ENCODE peak calls at places on chromosomes 13 and 19, in five cellular contexts. L is mucosa of descending colon; T is osteocyte; H is AG09319; X is naive thymus-derived CD8-positive, alpha-beta T cell. Q is an unnamed sample.

GRCh38 chr19:3321696-3322095 is 44.7 kb upstream of the NFIC start:
- DNase-seq in H (no peak), X (no peak), L (no peak), T (no peak), Q (no peak)

GRCh38 chr19:53195265-53195879 is 2.2 kb upstream of the ZNF665 start:
- DNase-seq in X (peak; percentile 65), L (peak; percentile 75), H (peak; percentile 55), T (no peak), Q (peak; percentile 95)

GRCh38 chr13:85565652-85566051 is 233.6 kb downstream of the SLITRK6 start:
- DNase-seq in L (no peak), H (no peak), X (no peak), T (no peak), Q (no peak)

GRCh38 chr13:73109288-73109899 is 50.6 kb downstream of the KLF5 start:
- DNase-seq in H (no peak), L (no peak), X (no peak), T (no peak), Q (no peak)

GRCh38 chr13:90416519-90416918 is 931.0 kb upstream of the MIR17HG start:
- DNase-seq in H (no peak), T (no peak), L (no peak), X (no peak), Q (no peak)

GRCh38 chr13:84296386-84296785 is 414.1 kb upstream of the SLITRK1 start:
- DNase-seq in X (no peak), L (no peak), T (no peak), H (no peak), Q (no peak)

GRCh38 chr19:17468302-17469091 is 1.8 kb upstream of the SLC27A1 start:
- DNase-seq in H (no peak), L (peak; percentile 53), T (no peak), X (no peak), Q (no peak)

GRCh38 chr13:45108716-45109706 is 11.3 kb upstream of the GTF2F2 start:
- DNase-seq in T (no peak), L (no peak), H (no peak), X (no peak), Q (no peak)

GRCh38 chr19:40605201-40605971 is 4.2 kb downstream of the LTBP4 start:
- DNase-seq in X (peak; percentile 57), H (no peak), T (no peak), L (peak; percentile 94), Q (no peak)

GRCh38 chr13:44374348-44374712 is 706 bp downstream of the SERP2 start:
- DNase-seq in L (no peak), T (no peak), X (no peak), H (no peak), Q (no peak)

GRCh38 chr19:31391518-31391917 is 42.3 kb upstream of the TSHZ3 start:
- DNase-seq in L (no peak), H (no peak), X (no peak), T (no peak), Q (no peak)

GRCh38 chr19:35509861-35510625 is 3.4 kb downstream of the DMKN start:
- DNase-seq in X (peak; percentile 69), L (peak; percentile 84), H (no peak), T (peak; percentile 89), Q (no peak)

GRCh38 chr19:35521124-35521743 is 6.9 kb downstream of the SBSN start:
- DNase-seq in H (no peak), L (no peak), T (no peak), X (no peak), Q (no peak)

GRCh38 chr13:36814465-36814864 is 4.6 kb upstream of the RFXAP start:
- DNase-seq in L (no peak), H (no peak), X (no peak), T (no peak), Q (no peak)

GRCh38 chr13:101703838-101704237 is 251.4 kb downstream of the ITGBL1 start:
- DNase-seq in T (no peak), L (no peak), X (no peak), H (no peak), Q (no peak)

GRCh38 chr13:70814684-70815083 is 706.4 kb upstream of the KLHL1 start:
- DNase-seq in T (no peak), L (no peak), X (no peak), H (no peak), Q (no peak)

GRCh38 chr13:33742321-33742720 is 75.6 kb upstream of the RFC3 start:
- DNase-seq in H (no peak), L (no peak), X (no peak), T (no peak), Q (no peak)

GRCh38 chr13:97257228-97257755 is 35.2 kb downstream of the MBNL2 start:
- DNase-seq in T (no peak), X (no peak), H (no peak), L (no peak), Q (no peak)

GRCh38 chr19:10291554-10292205 is 1.9 kb downstream of the ICAM5 start:
- DNase-seq in H (no peak), X (no peak), T (peak; percentile 83), L (peak; percentile 53), Q (no peak)

GRCh38 chr13:34678154-34678553 is 263.9 kb upstream of the NBEA start:
- DNase-seq in H (no peak), T (no peak), X (no peak), L (no peak), Q (no peak)

GRCh38 chr13:91144054-91144453 is 203.4 kb upstream of the MIR17HG start:
- DNase-seq in X (no peak), T (no peak), L (no peak), H (no peak), Q (no peak)

GRCh38 chr13:32530841-32531253 is 7.7 kb downstream of the N4BP2L2 start:
- DNase-seq in T (no peak), H (peak; percentile 41), X (no peak), L (no peak), Q (no peak)

GRCh38 chr13:114260818-114261217 is 20.6 kb upstream of the UPF3A start:
- DNase-seq in H (no peak), X (no peak), T (no peak), L (no peak), Q (peak; percentile 4)

GRCh38 chr19:10998045-10998533 is 37.3 kb downstream of the SMARCA4 start:
- DNase-seq in H (peak; percentile 34), X (no peak), T (no peak), L (no peak), Q (no peak)

GRCh38 chr13:76852991-76853390 is 33.2 kb downstream of the KCTD12 start:
- DNase-seq in X (no peak), H (no peak), T (no peak), L (no peak), Q (no peak)

GRCh38 chr13:49436890-49437289 is 7.0 kb downstream of the CAB39L start:
- DNase-seq in X (no peak), H (peak; percentile 35), T (no peak), L (no peak), Q (no peak)

GRCh38 chr19:43692882-43693281 is 22.9 kb upstream of the PLAUR start:
- DNase-seq in T (no peak), H (no peak), X (no peak), L (no peak), Q (no peak)

GRCh38 chr19:10968527-10969081 is 7.8 kb downstream of the SMARCA4 start:
- DNase-seq in H (no peak), X (no peak), L (peak; percentile 55), T (no peak), Q (no peak)

GRCh38 chr19:8331263-8331840 is 10.1 kb downstream of the RPS28 start:
- DNase-seq in L (no peak), H (no peak), X (no peak), T (no peak), Q (no peak)

GRCh38 chr19:48568345-48568886 is 16.4 kb downstream of the SULT2B1 start:
- DNase-seq in X (no peak), L (peak; percentile 69), T (peak; percentile 88), H (peak; percentile 75), Q (peak; percentile 96)

GRCh38 chr13:80012281-80012680 is 328.6 kb downstream of the SPRY2 start:
- DNase-seq in X (no peak), L (no peak), T (no peak), H (no peak), Q (no peak)

GRCh38 chr19:42349378-42350107 is 24.1 kb downstream of the MEGF8 start:
- DNase-seq in X (no peak), L (no peak), H (no peak), T (no peak), Q (no peak)

GRCh38 chr13:26707122-26708006 is 53.2 kb downstream of the GPR12 start:
- DNase-seq in H (no peak), L (no peak), T (no peak), X (peak; percentile 10), Q (peak; percentile 78)

GRCh38 chr13:42729857-42730402 is 51.5 kb upstream of the FAM216B start:
- DNase-seq in T (no peak), L (no peak), H (no peak), X (no peak), Q (no peak)

GRCh38 chr13:114045113-114045735 is 71.3 kb upstream of the C13orf46 start:
- DNase-seq in H (no peak), L (no peak), T (no peak), X (no peak), Q (no peak)

GRCh38 chr13:86810385-86810784 is 860.8 kb upstream of the SLITRK5 start:
- DNase-seq in H (no peak), X (no peak), T (no peak), L (no peak), Q (no peak)

GRCh38 chr13:59545007-59545406 is 618.7 kb downstream of the DIAPH3 start:
- DNase-seq in H (no peak), T (no peak), X (no peak), L (no peak), Q (no peak)

GRCh38 chr13:20197361-20197834 is 4.7 kb upstream of the GJB2 start:
- DNase-seq in X (no peak), L (no peak), H (no peak), T (no peak), Q (no peak)

GRCh38 chr19:34316741-34317241 is 48.2 kb upstream of the GPI start:
- DNase-seq in H (no peak), X (no peak), L (no peak), T (no peak), Q (no peak)

GRCh38 chr13:97659602-97660001 is 225.6 kb downstream of the RAP2A start:
- DNase-seq in X (no peak), L (no peak), H (no peak), T (peak; percentile 25), Q (no peak)